ENCODE peak calls at places on chromosomes 1 and 21, in four cellular contexts. One of them, this sample, is unnamed.

GRCh38 chr1:7375329-7375728 is 395.8 kb upstream of the VAMP3 start:
- DNase-seq in WTC11: no peak
- DNase-seq in K562: no peak
- DNase-seq in A549: no peak
- DNase-seq in this sample: no peak

GRCh38 chr1:50724626-50725286 is 235.3 kb downstream of the FAF1 start:
- DNase-seq in WTC11: no peak
- DNase-seq in K562: no peak
- DNase-seq in A549: no peak
- DNase-seq in this sample: no peak

GRCh38 chr21:35475768-35476167 is 426.7 kb upstream of the RUNX1 start:
- DNase-seq in WTC11: no peak
- DNase-seq in K562: no peak
- DNase-seq in A549: no peak
- DNase-seq in this sample: no peak

GRCh38 chr1:17239420-17239819 is 9.5 kb upstream of the PADI3 start:
- DNase-seq in WTC11: peak
- DNase-seq in K562: peak
- DNase-seq in A549: peak
- DNase-seq in this sample: peak

GRCh38 chr1:202189919-202190715 is 3.5 kb upstream of the LGR6 start:
- DNase-seq in WTC11: peak
- DNase-seq in K562: no peak
- DNase-seq in A549: no peak
- DNase-seq in this sample: peak

GRCh38 chr1:2213576-2214505 is 14.3 kb upstream of the SKI start:
- DNase-seq in WTC11: no peak
- DNase-seq in K562: no peak
- DNase-seq in A549: no peak
- DNase-seq in this sample: no peak

GRCh38 chr1:247415423-247416361 is at the start of gene NLRP3:
- DNase-seq in WTC11: no peak
- DNase-seq in K562: no peak
- DNase-seq in A549: no peak
- DNase-seq in this sample: peak

GRCh38 chr21:45590246-45590725 is 48.0 kb upstream of the SLC19A1 start:
- DNase-seq in WTC11: peak
- DNase-seq in K562: peak
- DNase-seq in A549: peak
- DNase-seq in this sample: no peak

GRCh38 chr1:97202981-97203380 is 481.4 kb downstream of the PTBP2 start:
- DNase-seq in WTC11: no peak
- DNase-seq in K562: no peak
- DNase-seq in A549: no peak
- DNase-seq in this sample: no peak

GRCh38 chr1:24903955-24904730 is 25.9 kb downstream of the RUNX3 start:
- DNase-seq in WTC11: no peak
- DNase-seq in K562: no peak
- DNase-seq in A549: no peak
- DNase-seq in this sample: no peak

GRCh38 chr1:184437306-184437705 is 50.5 kb downstream of the C1orf21 start:
- DNase-seq in WTC11: no peak
- DNase-seq in K562: no peak
- DNase-seq in A549: no peak
- DNase-seq in this sample: no peak

GRCh38 chr1:179753061-179753460 is 10.0 kb downstream of the FAM163A start:
- DNase-seq in WTC11: no peak
- DNase-seq in K562: no peak
- DNase-seq in A549: no peak
- DNase-seq in this sample: no peak

GRCh38 chr1:61357539-61357938 is 275.2 kb downstream of the NFIA start:
- DNase-seq in WTC11: no peak
- DNase-seq in K562: no peak
- DNase-seq in A549: no peak
- DNase-seq in this sample: no peak

GRCh38 chr1:196115641-196116040 is 492.6 kb downstream of the KCNT2 start:
- DNase-seq in WTC11: peak
- DNase-seq in K562: peak
- DNase-seq in A549: no peak
- DNase-seq in this sample: no peak

GRCh38 chr21:35857082-35857481 is 203.2 kb downstream of the SETD4 start:
- DNase-seq in WTC11: no peak
- DNase-seq in K562: no peak
- DNase-seq in A549: no peak
- DNase-seq in this sample: no peak

GRCh38 chr1:198674009-198674408 is 35.2 kb downstream of the PTPRC start:
- DNase-seq in WTC11: no peak
- DNase-seq in K562: no peak
- DNase-seq in A549: no peak
- DNase-seq in this sample: no peak

GRCh38 chr1:168623003-168623828 is 46.8 kb downstream of the XCL1 start:
- DNase-seq in WTC11: no peak
- DNase-seq in K562: peak
- DNase-seq in A549: peak
- DNase-seq in this sample: no peak

GRCh38 chr1:153774780-153775431 is at the start of gene SLC27A3:
- DNase-seq in WTC11: peak
- DNase-seq in K562: peak
- DNase-seq in A549: no peak
- DNase-seq in this sample: no peak

GRCh38 chr1:54610601-54611580 is 12.4 kb downstream of the FAM151A start:
- DNase-seq in WTC11: peak
- DNase-seq in K562: no peak
- DNase-seq in A549: no peak
- DNase-seq in this sample: no peak

GRCh38 chr1:93080424-93080823 is 1.3 kb downstream of the MTF2 start:
- DNase-seq in WTC11: no peak
- DNase-seq in K562: peak
- DNase-seq in A549: peak
- DNase-seq in this sample: peak

GRCh38 chr1:245155186-245156040 is 628 bp downstream of the KIF26B start:
- DNase-seq in WTC11: peak
- DNase-seq in K562: peak
- DNase-seq in A549: peak
- DNase-seq in this sample: no peak

GRCh38 chr1:36359911-36360310 is 25.8 kb downstream of the STK40 start:
- DNase-seq in WTC11: no peak
- DNase-seq in K562: no peak
- DNase-seq in A549: no peak
- DNase-seq in this sample: no peak

GRCh38 chr1:223176437-223176836 is 33.4 kb upstream of the TLR5 start:
- DNase-seq in WTC11: no peak
- DNase-seq in K562: no peak
- DNase-seq in A549: no peak
- DNase-seq in this sample: no peak

GRCh38 chr1:216815239-216815955 is 92.2 kb upstream of the ESRRG start:
- DNase-seq in WTC11: no peak
- DNase-seq in K562: no peak
- DNase-seq in A549: no peak
- DNase-seq in this sample: no peak

GRCh38 chr1:23718482-23718881 is 24.8 kb upstream of the ELOA start:
- DNase-seq in WTC11: peak
- DNase-seq in K562: peak
- DNase-seq in A549: peak
- DNase-seq in this sample: peak

GRCh38 chr1:84300991-84301758 is at the start of gene SAMD13:
- DNase-seq in WTC11: no peak
- DNase-seq in K562: peak
- DNase-seq in A549: peak
- DNase-seq in this sample: no peak

GRCh38 chr1:29826646-29827045 is 590.3 kb downstream of the PTPRU start:
- DNase-seq in WTC11: no peak
- DNase-seq in K562: no peak
- DNase-seq in A549: no peak
- DNase-seq in this sample: no peak

GRCh38 chr1:116330342-116330652 is 42.7 kb upstream of the ATP1A1 start:
- DNase-seq in WTC11: no peak
- DNase-seq in K562: no peak
- DNase-seq in A549: no peak
- DNase-seq in this sample: no peak

GRCh38 chr1:53076721-53077598 is 14.9 kb downstream of the PODN start:
- DNase-seq in WTC11: no peak
- DNase-seq in K562: no peak
- DNase-seq in A549: no peak
- DNase-seq in this sample: no peak

GRCh38 chr1:193525411-193525810 is 339.0 kb upstream of the B3GALT2 start:
- DNase-seq in WTC11: no peak
- DNase-seq in K562: no peak
- DNase-seq in A549: no peak
- DNase-seq in this sample: no peak

GRCh38 chr1:67610450-67610849 is 74.6 kb upstream of the GADD45A start:
- DNase-seq in WTC11: no peak
- DNase-seq in K562: no peak
- DNase-seq in A549: no peak
- DNase-seq in this sample: no peak

GRCh38 chr1:46819335-46819734 is 20.5 kb downstream of the CYP4B1 start:
- DNase-seq in WTC11: no peak
- DNase-seq in K562: no peak
- DNase-seq in A549: no peak
- DNase-seq in this sample: no peak

GRCh38 chr1:46820560-46821060 is 21.8 kb downstream of the CYP4B1 start:
- DNase-seq in WTC11: no peak
- DNase-seq in K562: no peak
- DNase-seq in A549: no peak
- DNase-seq in this sample: no peak

GRCh38 chr1:46820076-46820475 is 21.2 kb downstream of the CYP4B1 start:
- DNase-seq in WTC11: no peak
- DNase-seq in K562: no peak
- DNase-seq in A549: no peak
- DNase-seq in this sample: no peak

GRCh38 chr1:46818591-46818990 is 19.7 kb downstream of the CYP4B1 start:
- DNase-seq in WTC11: no peak
- DNase-seq in K562: no peak
- DNase-seq in A549: no peak
- DNase-seq in this sample: no peak

DNA sequence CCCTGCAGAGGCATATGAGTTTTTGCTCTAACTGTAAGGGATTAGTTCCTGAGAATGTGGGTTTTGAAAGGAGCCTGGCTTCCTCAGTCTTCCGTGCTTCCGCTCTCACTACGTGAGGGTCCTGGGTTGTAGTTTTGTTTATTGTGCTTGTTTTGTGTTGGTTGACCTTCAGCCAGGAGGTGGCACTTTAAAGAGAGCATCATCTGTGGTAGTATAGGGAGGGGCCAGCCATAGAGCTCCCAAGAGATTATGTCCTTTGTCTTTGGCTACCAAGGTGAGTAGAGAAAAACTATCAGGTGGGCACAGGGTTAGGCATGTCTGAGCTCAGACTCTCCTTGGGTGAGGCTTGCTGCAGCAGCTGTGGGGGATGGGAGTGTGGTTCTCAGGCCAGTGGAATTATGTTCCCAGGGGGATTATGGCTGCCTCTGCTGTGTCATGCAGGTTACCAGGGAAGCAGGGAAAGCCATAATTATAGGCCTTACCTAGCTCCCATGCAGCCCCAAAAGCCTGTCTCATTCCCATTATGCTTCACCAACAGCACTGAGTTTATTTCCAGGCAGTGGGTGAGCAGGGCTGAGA is 23.5 kb downstream of the CYP4B1 start:
- DNase-seq in WTC11: no peak
- DNase-seq in K562: no peak
- DNase-seq in A549: no peak
- DNase-seq in this sample: no peak
- TF ChIP-seq NR3C1 in WTC11: no peak
- TF ChIP-seq NR3C1 in K562: no peak
- TF ChIP-seq NR3C1 in A549: no peak
- TF ChIP-seq NR3C1 in this sample: no peak

DNA sequence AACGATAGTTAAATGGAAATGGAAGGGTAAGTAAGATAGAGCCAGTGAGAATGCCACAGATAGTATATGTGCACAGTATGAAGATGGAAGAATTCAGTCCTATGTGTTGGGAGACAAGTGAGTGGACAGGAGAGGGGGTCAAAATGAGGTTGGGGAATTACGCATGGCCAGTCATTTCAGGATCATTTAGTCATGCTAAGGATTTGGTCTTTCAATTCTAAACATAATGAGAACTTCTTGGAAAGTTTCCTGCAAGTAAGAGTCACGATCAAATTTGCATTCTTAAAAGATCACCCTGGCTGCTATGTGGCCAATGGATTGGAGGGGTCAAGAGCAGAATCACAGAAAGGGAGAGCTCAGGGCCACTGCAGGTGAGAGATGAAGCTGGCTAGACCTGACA is 64.0 kb upstream of the KCNK2 start:
- DNase-seq in WTC11: no peak
- DNase-seq in K562: no peak
- DNase-seq in A549: no peak
- DNase-seq in this sample: no peak
- TF ChIP-seq NR3C1 in WTC11: no peak
- TF ChIP-seq NR3C1 in K562: no peak
- TF ChIP-seq NR3C1 in A549: no peak
- TF ChIP-seq NR3C1 in this sample: no peak

DNA sequence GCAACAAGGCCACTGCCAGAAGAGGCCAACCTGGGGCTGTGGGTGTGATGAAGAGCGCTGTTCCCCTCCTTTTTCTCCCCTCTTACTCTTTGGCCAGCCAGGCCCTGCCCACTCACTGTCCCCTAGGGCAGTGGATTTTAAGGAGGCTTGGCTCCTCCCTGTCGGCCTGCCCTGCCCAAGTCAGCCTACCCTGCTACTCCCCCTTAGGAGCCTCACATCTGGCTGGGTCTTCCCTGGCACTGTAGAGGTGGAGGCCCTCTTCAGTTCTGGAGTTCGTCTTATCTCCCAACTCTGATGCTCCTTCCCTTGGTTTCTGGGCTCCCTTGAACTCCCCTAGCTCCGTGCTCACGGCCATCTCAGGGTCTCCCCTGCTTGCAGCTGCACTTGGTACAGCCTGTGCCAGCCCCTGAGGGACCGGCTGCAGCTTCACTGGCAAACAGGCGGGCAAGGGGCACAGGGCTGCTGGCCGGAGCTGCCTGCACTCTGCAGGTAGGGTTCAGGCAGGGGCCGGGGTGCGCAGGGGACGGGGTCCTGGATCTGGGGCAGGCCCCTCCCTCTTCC is 4.0 kb downstream of the AMPD2 start:
- DNase-seq in WTC11: no peak
- DNase-seq in K562: no peak
- DNase-seq in A549: no peak
- DNase-seq in this sample: no peak
- TF ChIP-seq NR3C1 in WTC11: no peak
- TF ChIP-seq NR3C1 in K562: no peak
- TF ChIP-seq NR3C1 in A549: no peak
- TF ChIP-seq NR3C1 in this sample: no peak

DNA sequence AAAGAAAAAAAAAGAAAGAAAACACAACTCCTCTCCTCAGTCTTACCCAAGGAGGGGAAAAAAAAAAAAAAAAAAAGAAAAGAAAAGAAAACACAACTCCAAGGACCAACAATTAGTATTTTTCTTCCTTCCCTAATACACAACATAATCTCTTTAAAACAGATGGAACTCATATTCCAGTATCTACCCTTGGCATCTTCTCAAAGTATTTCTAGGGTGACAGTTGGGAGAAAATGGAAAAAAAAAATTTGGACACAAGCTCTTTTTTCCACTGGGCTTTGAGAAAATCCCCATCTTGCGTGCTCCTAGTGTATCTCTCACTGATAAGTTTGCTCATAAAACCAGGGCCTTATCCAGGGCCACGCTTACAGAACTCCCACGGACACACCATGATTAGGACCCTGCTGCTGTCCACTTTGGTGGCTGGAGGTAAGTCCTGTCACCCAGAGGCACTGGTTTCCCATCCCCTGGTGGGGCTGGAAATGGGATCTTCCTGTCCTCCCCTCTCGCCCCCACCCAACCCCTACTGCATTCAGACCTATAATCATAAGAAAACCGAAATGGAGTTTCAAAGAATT is at the start of gene CELA2B:
- DNase-seq in WTC11: no peak
- DNase-seq in K562: no peak
- DNase-seq in A549: no peak
- DNase-seq in this sample: no peak
- TF ChIP-seq NR3C1 in WTC11: no peak
- TF ChIP-seq NR3C1 in K562: no peak
- TF ChIP-seq NR3C1 in A549: no peak
- TF ChIP-seq NR3C1 in this sample: no peak